ENCODE peak calls at places on chromosomes 3 and 15, in seven cellular contexts. G, L, U, D, O, I and A are unnamed samples.

GRCh38 chr15:71715914-71716313 is 94.4 kb upstream of the NR2E3 start:
- DNase-seq in I (no peak), G (no peak), U (no peak), L (peak; percentile 26), O (no peak), D (no peak), A (no peak)

GRCh38 chr15:66573348-66573718 is 7.5 kb upstream of the LCTL start:
- DNase-seq in L (peak; percentile 26), O (no peak), U (no peak), D (no peak), G (no peak), I (no peak), A (no peak)

GRCh38 chr3:53169045-53169831 is 8.2 kb downstream of the PRKCD start:
- DNase-seq in U (no peak), L (peak; percentile 82), I (no peak), D (peak; percentile 68), G (no peak), O (peak; percentile 53), A (no peak)

GRCh38 chr15:57227899-57228298 is 148.4 kb upstream of the CGNL1 start:
- DNase-seq in I (no peak), G (no peak), O (no peak), U (peak; percentile 92), D (no peak), L (no peak), A (no peak)

GRCh38 chr3:157499342-157499963 is 3.8 kb downstream of the VEPH1 start:
- DNase-seq in L (peak; percentile 96), O (no peak), G (no peak), U (peak; percentile 26), I (no peak), D (peak; percentile 85), A (no peak)

GRCh38 chr15:89150762-89151305 is 62.6 kb downstream of the ABHD2 start:
- DNase-seq in G (peak; percentile 41), L (no peak), I (no peak), U (no peak), D (no peak), O (no peak), A (no peak)

GRCh38 chr15:34206016-34206415 is 3.9 kb downstream of the KATNBL1 start:
- DNase-seq in D (no peak), G (no peak), U (peak; percentile 64), I (no peak), O (no peak), L (no peak), A (no peak)

GRCh38 chr3:15755780-15756179 is 42.0 kb downstream of the ANKRD28 start:
- DNase-seq in G (no peak), U (no peak), I (no peak), D (no peak), O (no peak), L (no peak), A (no peak)

GRCh38 chr3:109926376-109926775 is 589.0 kb upstream of the DPPA4 start:
- DNase-seq in O (no peak), U (peak; percentile 53), D (no peak), L (no peak), G (no peak), I (no peak), A (no peak)

GRCh38 chr3:16132926-16133325 is 41.6 kb upstream of the GALNT15 start:
- DNase-seq in I (peak; percentile 57), G (no peak), L (no peak), O (no peak), D (no peak), U (no peak), A (peak; percentile 66)

GRCh38 chr3:12503126-12503952 is 19.1 kb downstream of the TSEN2 start:
- DNase-seq in D (peak; percentile 62), U (no peak), O (no peak), G (no peak), L (no peak), I (no peak), A (no peak)

GRCh38 chr3:155370198-155370597 is 76.7 kb upstream of the STRIT1 start:
- DNase-seq in U (no peak), I (peak; percentile 62), O (no peak), L (no peak), G (peak; percentile 67), D (no peak), A (peak; percentile 85)

GRCh38 chr15:28105793-28106192 is 6.7 kb upstream of the OCA2 start:
- DNase-seq in D (no peak), O (no peak), I (no peak), U (no peak), G (peak; percentile 20), L (peak; percentile 26), A (no peak)

GRCh38 chr3:197367081-197367780 is 68.8 kb upstream of the DLG1 start:
- DNase-seq in L (peak; percentile 77), D (peak; percentile 90), G (peak; percentile 67), U (peak; percentile 96), O (no peak), I (no peak), A (no peak)

GRCh38 chr3:66012711-66013110 is 26.0 kb downstream of the MAGI1 start:
- DNase-seq in G (no peak), I (no peak), L (no peak), U (no peak), O (no peak), D (no peak), A (no peak)

GRCh38 chr15:70505411-70505919 is 257.9 kb downstream of the UACA start:
- DNase-seq in I (no peak), O (no peak), U (peak; percentile 91), G (no peak), L (no peak), D (no peak), A (no peak)

GRCh38 chr3:45440562-45440961 is 52.2 kb downstream of the LARS2 start:
- DNase-seq in U (no peak), I (no peak), O (no peak), G (no peak), D (no peak), L (no peak), A (no peak)

GRCh38 chr15:34853001-34853758 is 57.8 kb upstream of the ACTC1 start:
- DNase-seq in I (no peak), G (no peak), O (no peak), D (no peak), U (peak; percentile 30), L (no peak), A (no peak)

GRCh38 chr3:57100046-57100695 is 39.7 kb downstream of the SPATA12 start:
- DNase-seq in D (no peak), L (peak; percentile 90), I (peak; percentile 72), O (peak; percentile 86), G (peak; percentile 85), U (no peak), A (peak; percentile 50)

GRCh38 chr15:52529289-52529929 is 729 bp upstream of the MYO5A start:
- DNase-seq in G (no peak), L (no peak), D (no peak), U (no peak), I (no peak), O (peak; percentile 59), A (no peak)

GRCh38 chr3:100766069-100766468 is 56.8 kb downstream of the TFG start:
- DNase-seq in I (no peak), D (no peak), U (no peak), G (no peak), L (no peak), O (no peak), A (no peak)

GRCh38 chr15:78984041-78984440 is 39.2 kb upstream of the CTSH start:
- DNase-seq in O (no peak), D (peak; percentile 20), U (no peak), L (no peak), I (no peak), G (no peak), A (no peak)

GRCh38 chr3:94587291-94587690 is 524.4 kb downstream of the NSUN3 start:
- DNase-seq in U (no peak), I (no peak), G (no peak), D (no peak), O (no peak), L (no peak), A (no peak)

GRCh38 chr3:81723732-81724313 is 37.6 kb downstream of the GBE1 start:
- DNase-seq in O (no peak), D (no peak), U (peak; percentile 63), G (no peak), I (no peak), L (no peak), A (no peak)

GRCh38 chr15:56524915-56525314 is 60.0 kb upstream of the MNS1 start:
- DNase-seq in O (no peak), U (peak; percentile 64), G (no peak), D (no peak), I (no peak), L (no peak), A (no peak)

GRCh38 chr15:67878647-67879293 is 38.9 kb upstream of the RNU6-1 start:
- DNase-seq in L (no peak), O (no peak), G (no peak), U (no peak), I (no peak), D (no peak), A (no peak)

GRCh38 chr15:40282870-40283614 is at the start of gene ANKRD63:
- DNase-seq in I (no peak), O (no peak), D (no peak), G (no peak), U (no peak), L (no peak), A (no peak)

GRCh38 chr15:40283615-40284306 is 897 bp upstream of the ANKRD63 start:
- DNase-seq in G (no peak), U (no peak), D (no peak), L (no peak), O (no peak), I (no peak), A (peak; percentile 45)

GRCh38 chr15:40281057-40281850 is 1.6 kb downstream of the ANKRD63 start:
- DNase-seq in L (no peak), O (no peak), I (no peak), D (no peak), U (no peak), G (no peak), A (no peak)

GRCh38 chr15:40280260-40281056 is 2.4 kb downstream of the ANKRD63 start:
- DNase-seq in I (no peak), U (no peak), G (no peak), L (peak; percentile 77), O (no peak), D (no peak), A (peak; percentile 7)

GRCh38 chr15:40282144-40282869 is 557 bp downstream of the ANKRD63 start:
- DNase-seq in L (peak; percentile 87), U (no peak), G (no peak), D (peak; percentile 71), O (no peak), I (no peak), A (peak; percentile 37)
- TF ChIP-seq CTCF in L (peak; percentile 71), U (no peak), G (peak; percentile 8), D (peak; percentile 43), O (peak; percentile 58), I (peak; percentile 49), A (peak; percentile 30)

GRCh38 chr3:38349684-38350359 is 3.2 kb downstream of the XYLB start:
- DNase-seq in D (no peak), I (no peak), L (no peak), U (peak; percentile 47), G (no peak), O (no peak), A (no peak)
- H3K36me3 ChIP-seq in D (no peaks in the 10 kb centered on the region), I (no peaks in the 10 kb centered on the region), L (peaks cover 9% of the 10 kb centered on the region), U (no peaks in the 10 kb centered on the region), G (no peaks in the 10 kb centered on the region), O (peaks cover 14% of the 10 kb centered on the region), A (no peaks in the 10 kb centered on the region)

GRCh38 chr3:141011511-141012262 is 39.5 kb upstream of the SPSB4 start:
- DNase-seq in D (peak; percentile 84), L (peak; percentile 97), I (peak; percentile 78), U (peak; percentile 22), O (peak; percentile 64), G (peak; percentile 88), A (peak; percentile 89)
- TF ChIP-seq CTCF in D (peak; percentile 69), L (peak; percentile 94), I (peak; percentile 88), U (peak; percentile 74), O (peak; percentile 90), G (peak; percentile 51), A (peak; percentile 78)

GRCh38 chr15:74633781-74634180 is 18.1 kb downstream of the CLK3 start:
- DNase-seq in G (no peak), D (no peak), I (no peak), L (peak; percentile 41), O (no peak), U (no peak), A (no peak)
- H3K36me3 ChIP-seq in G (peaks cover 97% of the 10 kb centered on the region), D (peaks cover 97% of the 10 kb centered on the region), I (peaks cover 65% of the 10 kb centered on the region), L (peaks cover 86% of the 10 kb centered on the region), O (peaks cover 82% of the 10 kb centered on the region), U (peaks cover 18% of the 10 kb centered on the region), A (peaks cover 99% of the 10 kb centered on the region)